ENCODE peak calls at places on chromosomes 12 and 14, in five cellular contexts. X is OCI-LY7, G is heart right ventricle, P is AG10803, N is lower leg skin. T is an unnamed sample.

GRCh38 chr14:52473557-52473956 is 78.7 kb downstream of the TXNDC16 start:
- DNase-seq in X (peak), G (no peak), P (peak), N (no peak), T (peak)

GRCh38 chr12:67239061-67239460 is 30.1 kb upstream of the CAND1 start:
- DNase-seq in X (no peak), G (no peak), P (no peak), N (no peak), T (no peak)

GRCh38 chr12:116528067-116528466 is 31.1 kb upstream of the MAP1LC3B2 start:
- DNase-seq in X (no peak), G (no peak), P (peak), N (no peak), T (no peak)

GRCh38 chr14:74825008-74825407 is 50.9 kb downstream of the PROX2 start:
- DNase-seq in X (peak), G (no peak), P (peak), N (no peak), T (no peak)

GRCh38 chr14:101231828-101232227 is 328.3 kb upstream of the RTL1 start:
- DNase-seq in X (no peak), G (no peak), P (no peak), N (no peak), T (no peak)

GRCh38 chr14:55579724-55580400 is at the start of gene KTN1:
- DNase-seq in X (peak), G (peak), P (peak), N (peak), T (peak)

GRCh38 chr14:66501592-66501991 is 6.4 kb upstream of the GPHN start:
- DNase-seq in X (no peak), G (no peak), P (no peak), N (no peak), T (no peak)

GRCh38 chr12:13882176-13882575 is 99.2 kb downstream of the GRIN2B start:
- DNase-seq in X (no peak), G (no peak), P (no peak), N (no peak), T (no peak)

GRCh38 chr12:117334855-117335587 is 26.4 kb downstream of the NOS1 start:
- DNase-seq in X (no peak), G (no peak), P (no peak), N (peak), T (no peak)

GRCh38 chr12:68455676-68456345 is 123.6 kb upstream of the MDM1 start:
- DNase-seq in X (peak), G (no peak), P (no peak), N (no peak), T (peak)

GRCh38 chr14:89681086-89682018 is 264.3 kb upstream of the FOXN3 start:
- DNase-seq in X (peak), G (no peak), P (no peak), N (no peak), T (peak)

GRCh38 chr12:97530237-97530636 is 67.6 kb downstream of the RMST start:
- DNase-seq in X (no peak), G (no peak), P (no peak), N (no peak), T (no peak)

GRCh38 chr12:11705010-11705409 is 55.5 kb downstream of the ETV6 start:
- DNase-seq in X (no peak), G (no peak), P (peak), N (no peak), T (no peak)

GRCh38 chr14:92323031-92323915 is at the start of gene SLC24A4:
- DNase-seq in X (no peak), G (no peak), P (no peak), N (no peak), T (peak)

GRCh38 chr14:93019367-93019843 is 96.3 kb downstream of the ITPK1 start:
- DNase-seq in X (no peak), G (no peak), P (no peak), N (no peak), T (no peak)

GRCh38 chr14:96086032-96086431 is 46.9 kb downstream of the C14orf132 start:
- DNase-seq in X (no peak), G (no peak), P (peak), N (no peak), T (no peak)

GRCh38 chr12:127240249-127240929 is 1026.6 kb upstream of the TMEM132C start:
- DNase-seq in X (no peak), G (no peak), P (no peak), N (no peak), T (no peak)

GRCh38 chr14:101855958-101856357 is 94.4 kb downstream of the PPP2R5C start:
- DNase-seq in X (no peak), G (no peak), P (no peak), N (no peak), T (no peak)

GRCh38 chr14:91387996-91388395 is 29.6 kb downstream of the CCDC88C start:
- DNase-seq in X (no peak), G (no peak), P (no peak), N (no peak), T (no peak)

GRCh38 chr12:43282106-43282505 is 269.9 kb downstream of the ADAMTS20 start:
- DNase-seq in X (no peak), G (no peak), P (peak), N (no peak), T (no peak)

GRCh38 chr14:100435459-100435858 is 112.3 kb downstream of the SLC25A47 start:
- DNase-seq in X (no peak), G (no peak), P (no peak), N (no peak), T (no peak)

GRCh38 chr14:102499401-102500189 is 10.0 kb downstream of the ANKRD9 start:
- DNase-seq in X (no peak), G (peak), P (no peak), N (no peak), T (no peak)

GRCh38 chr12:29164477-29165163 is 15.5 kb downstream of the FAR2 start:
- DNase-seq in X (peak), G (no peak), P (peak), N (no peak), T (peak)

GRCh38 chr12:66555113-66555512 is 123.8 kb downstream of the GRIP1 start:
- DNase-seq in X (no peak), G (no peak), P (no peak), N (no peak), T (no peak)

GRCh38 chr12:4506870-4507269 is 31.8 kb upstream of the RAD51AP1 start:
- DNase-seq in X (peak), G (no peak), P (peak), N (no peak), T (peak)

GRCh38 chr12:111126331-111126730 is 206.0 kb upstream of the MYL2 start:
- DNase-seq in X (no peak), G (peak), P (no peak), N (peak), T (no peak)

GRCh38 chr12:111123390-111123789 is 203.0 kb upstream of the MYL2 start:
- DNase-seq in X (no peak), G (no peak), P (no peak), N (no peak), T (no peak)

GRCh38 chr12:111124183-111124582 is 203.8 kb upstream of the MYL2 start:
- DNase-seq in X (no peak), G (no peak), P (no peak), N (no peak), T (no peak)

GRCh38 chr12:111122458-111122878 is 202.1 kb upstream of the MYL2 start:
- DNase-seq in X (no peak), G (no peak), P (no peak), N (no peak), T (no peak)

DNA sequence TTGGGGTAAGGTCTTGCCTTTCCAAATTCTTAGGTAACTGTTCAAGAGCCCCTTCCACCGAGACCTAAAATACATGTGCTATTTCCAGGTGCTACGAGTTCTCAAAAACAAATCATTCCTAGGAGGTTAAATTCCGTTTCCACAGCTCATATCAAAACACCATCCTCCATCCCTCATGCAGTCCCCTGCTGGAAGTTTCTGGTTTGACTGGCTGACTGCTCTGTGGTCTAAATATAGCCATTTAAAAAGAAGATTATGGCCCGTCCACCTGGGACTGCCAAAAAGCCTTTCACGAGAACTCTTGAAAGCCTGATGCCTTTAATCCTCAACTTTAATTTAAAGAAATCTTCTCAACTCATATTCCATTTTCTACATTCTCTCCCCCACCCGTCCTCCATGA is 201.5 kb upstream of the MYL2 start:
- DNase-seq in X (no peak), G (no peak), P (no peak), N (no peak), T (no peak)
- TF ChIP-seq CTCF in X (no peak), G (no peak), P (no peak), N (no peak), T (no peak)

GRCh38 chr12:57620936-57621496 is 9.8 kb downstream of the ARHGEF25 start:
- DNase-seq in X (no peak), G (no peak), P (no peak), N (no peak), T (no peak)
- H3K4me3 ChIP-seq in X (no peak), G (peak), P (peak), N (no peak), T (no peak)

GRCh38 chr12:83826112-83826511 is 1086.5 kb downstream of the SLC6A15 start:
- DNase-seq in X (peak), G (no peak), P (peak), N (no peak), T (peak)
- TF ChIP-seq CTCF in X (peak), G (peak), P (peak), N (no peak), T (peak)

GRCh38 chr12:75389706-75390105 is 1.2 kb upstream of the GLIPR1L2 start:
- DNase-seq in X (no peak), G (no peak), P (peak), N (no peak), T (no peak)

GRCh38 chr12:75389061-75389460 is 1.8 kb upstream of the GLIPR1L2 start:
- DNase-seq in X (no peak), G (no peak), P (peak), N (no peak), T (no peak)

GRCh38 chr12:75390899-75391538 is at the start of gene GLIPR1L2:
- DNase-seq in X (peak), G (peak), P (peak), N (peak), T (peak)

GRCh38 chr12:75390156-75390898 is 562 bp upstream of the GLIPR1L2 start:
- DNase-seq in X (no peak), G (no peak), P (no peak), N (no peak), T (no peak)
- H3K4me3 ChIP-seq in X (no peak), G (peak), P (peak), N (peak), T (peak)

GRCh38 chr14:56715938-56716337 is 94.3 kb downstream of the OTX2 start:
- DNase-seq in X (no peak), G (no peak), P (no peak), N (no peak), T (no peak)
- TF ChIP-seq CTCF in X (no peak), G (no peak), P (no peak), N (no peak), T (no peak)

GRCh38 chr12:24045816-24046257 is 96.4 kb upstream of the SOX5 start:
- DNase-seq in X (no peak), G (peak), P (peak), N (no peak), T (no peak)
- H3K4me3 ChIP-seq in X (no peak), G (no peak), P (no peak), N (no peak), T (no peak)

DNA sequence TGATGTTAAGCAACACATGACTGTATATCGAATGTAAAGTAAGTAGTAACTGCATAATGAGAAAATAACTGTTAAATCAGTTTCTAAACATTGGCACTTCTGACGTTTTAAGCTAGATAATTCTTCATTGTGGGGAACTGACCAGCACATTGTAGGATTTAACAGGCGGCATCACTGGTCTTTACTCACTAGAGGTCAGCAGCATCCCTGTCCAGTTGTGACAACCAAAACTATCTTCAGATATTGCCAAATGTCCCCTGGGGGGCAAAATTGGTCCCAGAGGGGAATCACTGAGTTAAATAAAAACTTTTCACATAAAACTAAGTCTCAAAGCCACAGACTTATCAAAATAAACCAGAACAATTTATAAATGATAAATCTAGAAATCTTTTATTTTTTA is 65.3 kb downstream of the BLTP3B start:
- DNase-seq in X (no peak), G (no peak), P (peak), N (no peak), T (no peak)
- TF ChIP-seq CTCF in X (no peak), G (no peak), P (peak), N (no peak), T (no peak)